ENCODE peak calls at places on chromosomes 7 and 10, in eight cellular contexts. A is tibial artery; N is effector memory CD4-positive, alpha-beta T cell; S is RWPE2; T is naive thymus-derived CD4-positive, alpha-beta T cell; C is Karpas-422; V is lower lobe of right lung; O is adrenal gland. U is an unnamed sample. For H3K36me3, H3K4me1 and H3K27me3, the result is how much of the 10 kb centered on the place peaks cover.

GRCh38 chr10:7474388-7474787 is 63.6 kb upstream of the SFMBT2 start:
- DNase-seq in A (no peak), N (no peak), S (no peak), T (no peak), C (peak), V (no peak), O (no peak), U (no peak)

GRCh38 chr7:90804370-90804769 is 208.2 kb downstream of the CDK14 start:
- DNase-seq in A (no peak), N (no peak), S (no peak), T (no peak), C (no peak), V (no peak), O (no peak), U (no peak)

GRCh38 chr7:74482629-74483401 is 29.1 kb downstream of the GTF2IRD1 start:
- DNase-seq in A (no peak), N (no peak), S (no peak), T (no peak), C (no peak), V (no peak), O (peak), U (no peak)

GRCh38 chr7:73809454-73810090 is 21.2 kb upstream of the CLDN4 start:
- DNase-seq in A (no peak), N (no peak), S (peak), T (no peak), C (no peak), V (peak), O (no peak), U (no peak)

GRCh38 chr10:90204956-90205695 is 503.7 kb downstream of the KIF20B start:
- DNase-seq in A (no peak), N (no peak), S (no peak), T (no peak), C (no peak), V (no peak), O (no peak), U (no peak)

GRCh38 chr7:125173571-125173970 is 243.9 kb upstream of the POT1 start:
- DNase-seq in A (no peak), N (no peak), S (no peak), T (no peak), C (no peak), V (no peak), O (no peak), U (no peak)

GRCh38 chr10:49044293-49045217 is 70.8 kb downstream of the VSTM4 start:
- DNase-seq in A (no peak), N (no peak), S (no peak), T (no peak), C (no peak), V (no peak), O (no peak), U (no peak)

GRCh38 chr7:81159402-81159801 is 240.6 kb upstream of the SEMA3C start:
- DNase-seq in A (no peak), N (no peak), S (no peak), T (no peak), C (no peak), V (no peak), O (no peak), U (no peak)

GRCh38 chr7:92754756-92755581 is 81.4 kb downstream of the CDK6 start:
- DNase-seq in A (no peak), N (no peak), S (no peak), T (no peak), C (no peak), V (no peak), O (no peak), U (no peak)

GRCh38 chr7:114502454-114503254 is 88.0 kb downstream of the FOXP2 start:
- DNase-seq in A (no peak), N (no peak), S (no peak), T (no peak), C (no peak), V (no peak), O (no peak), U (no peak)

GRCh38 chr10:44706745-44707144 is 204.4 kb upstream of the TMEM72 start:
- DNase-seq in A (no peak), N (no peak), S (no peak), T (no peak), C (no peak), V (no peak), O (no peak), U (no peak)

GRCh38 chr10:52644678-52645434 is 127.7 kb downstream of the MBL2 start:
- DNase-seq in A (no peak), N (no peak), S (no peak), T (no peak), C (peak), V (no peak), O (peak), U (peak)

GRCh38 chr10:36096571-36096970 is 454.5 kb upstream of the FZD8 start:
- DNase-seq in A (no peak), N (no peak), S (no peak), T (no peak), C (no peak), V (no peak), O (no peak), U (no peak)

GRCh38 chr7:107998150-107998549 is 4.8 kb downstream of the LAMB1 start:
- DNase-seq in A (no peak), N (no peak), S (no peak), T (no peak), C (no peak), V (no peak), O (no peak), U (no peak)

GRCh38 chr7:100122568-100122967 is 3.1 kb downstream of the CNPY4 start:
- DNase-seq in A (no peak), N (no peak), S (no peak), T (no peak), C (no peak), V (no peak), O (no peak), U (no peak)

GRCh38 chr7:129163875-129164544 is 19.5 kb downstream of the TSPAN33 start:
- DNase-seq in A (no peak), N (no peak), S (no peak), T (no peak), C (peak), V (no peak), O (no peak), U (no peak)

GRCh38 chr10:48898426-48898825 is 41.2 kb downstream of the LRRC18 start:
- DNase-seq in A (no peak), N (no peak), S (no peak), T (no peak), C (no peak), V (no peak), O (no peak), U (no peak)

GRCh38 chr10:88525371-88526079 is 57.6 kb downstream of the RNLS start:
- DNase-seq in A (no peak), N (no peak), S (peak), T (no peak), C (no peak), V (no peak), O (peak), U (peak)

GRCh38 chr10:114526497-114527238 is 122.4 kb upstream of the AFAP1L2 start:
- DNase-seq in A (peak), N (peak), S (peak), T (peak), C (peak), V (peak), O (peak), U (peak)

GRCh38 chr10:108409316-108409715 is 1244.8 kb upstream of the SORCS1 start:
- DNase-seq in A (no peak), N (no peak), S (no peak), T (no peak), C (no peak), V (no peak), O (no peak), U (no peak)

GRCh38 chr7:514651-515598 is 4.7 kb downstream of the PDGFA start:
- DNase-seq in A (no peak), N (no peak), S (no peak), T (no peak), C (peak), V (no peak), O (no peak), U (peak)

GRCh38 chr10:124403548-124403947 is 15.2 kb downstream of the OAT start:
- DNase-seq in A (no peak), N (no peak), S (no peak), T (no peak), C (peak), V (no peak), O (peak), U (peak)

GRCh38 chr7:143351574-143351973 is 10.9 kb downstream of the FAM131B start:
- DNase-seq in A (no peak), N (no peak), S (no peak), T (no peak), C (no peak), V (no peak), O (no peak), U (no peak)

GRCh38 chr7:157293413-157293788 is 43.4 kb upstream of the DNAJB6 start:
- DNase-seq in A (no peak), N (no peak), S (no peak), T (no peak), C (no peak), V (no peak), O (no peak), U (no peak)

GRCh38 chr10:42783181-42783549 is 570 bp downstream of the BMS1 start:
- DNase-seq in A (no peak), N (peak), S (no peak), T (peak), C (peak), V (no peak), O (peak), U (no peak)

GRCh38 chr10:42782446-42783180 is at the start of gene BMS1:
- DNase-seq in A (peak), N (peak), S (peak), T (peak), C (peak), V (peak), O (peak), U (peak)

GRCh38 chr10:42781893-42782445 is 626 bp upstream of the BMS1 start:
- DNase-seq in A (no peak), N (no peak), S (no peak), T (no peak), C (no peak), V (no peak), O (no peak), U (no peak)

GRCh38 chr10:42790835-42791234 is 8.2 kb downstream of the BMS1 start:
- DNase-seq in A (no peak), N (no peak), S (no peak), T (no peak), C (no peak), V (no peak), O (no peak), U (no peak)

DNA sequence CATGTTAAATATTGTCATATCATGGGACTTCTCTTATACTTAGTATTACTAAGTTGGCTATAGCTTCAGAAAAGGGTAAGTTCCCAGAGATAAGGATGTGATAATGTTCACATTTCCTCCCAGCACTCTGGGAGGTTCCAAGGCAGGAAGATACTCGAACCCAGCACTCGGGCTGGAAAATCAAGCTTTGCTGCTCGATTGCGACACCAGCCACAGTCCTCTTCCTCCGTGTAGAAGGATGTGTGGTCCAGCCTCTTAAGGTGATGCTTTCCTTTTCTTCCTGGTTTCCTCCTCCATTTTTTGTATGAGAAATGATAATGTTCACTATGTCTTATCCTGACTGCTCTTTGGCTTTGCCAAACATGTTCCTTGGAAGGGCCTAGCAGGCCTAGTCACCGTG is 3.2 kb downstream of the BMS1 start:
- DNase-seq in A (no peak), N (no peak), S (no peak), T (no peak), C (no peak), V (no peak), O (no peak), U (no peak)
- H3K36me3 ChIP-seq in A (half or more), N (under half), S (half or more), T (under half), C (under half), V (half or more), O (under half), U (half or more)

GRCh38 chr7:47503283-47503682 is 78.6 kb downstream of the TNS3 start:
- DNase-seq in A (no peak), N (no peak), S (no peak), T (no peak), C (no peak), V (no peak), O (no peak), U (no peak)
- H3K4me1 ChIP-seq in A (half or more), N (under half), S (under half), T (under half), C (half or more), V (under half), O (under half), U (under half)

DNA sequence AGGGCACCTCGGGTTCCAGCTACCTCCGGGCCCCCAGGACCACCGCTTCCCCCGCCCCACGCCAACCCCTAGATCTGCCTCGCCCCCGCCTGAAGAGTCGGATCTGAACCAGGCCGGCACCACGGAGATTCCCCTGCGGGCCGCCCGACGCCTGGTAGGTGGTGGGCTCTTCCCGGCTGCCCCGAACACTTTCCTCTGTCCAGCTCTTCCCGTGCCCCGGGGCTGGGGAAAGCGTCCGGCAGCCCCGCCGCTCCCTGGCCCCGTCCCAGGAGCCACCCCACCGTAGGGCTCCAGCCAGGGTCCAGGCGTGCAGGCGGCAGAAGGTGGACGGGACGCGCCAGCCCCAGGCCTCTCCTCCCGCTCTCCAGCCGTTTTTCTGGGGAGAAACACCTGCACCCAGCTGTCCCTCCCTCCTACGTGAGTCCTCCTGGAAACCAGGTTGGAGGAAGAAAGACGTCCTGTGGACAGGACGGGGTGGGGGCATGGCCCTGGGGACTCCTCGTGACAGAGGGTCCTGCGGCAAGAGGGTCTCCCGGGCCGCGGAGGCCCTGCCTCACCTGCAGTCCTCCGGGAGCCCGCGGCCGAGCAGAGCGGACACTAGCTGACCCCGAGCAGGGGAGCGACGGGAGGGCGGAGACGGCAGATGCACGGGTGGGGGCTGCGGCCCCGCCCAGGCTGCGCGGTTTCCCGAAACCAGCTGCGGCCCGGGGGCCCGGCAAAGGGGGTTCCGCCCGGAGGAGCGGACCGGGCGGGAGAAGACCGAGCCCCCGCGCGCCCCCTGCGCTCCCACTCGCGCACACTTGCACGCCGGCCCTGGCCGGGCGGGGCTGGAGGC is at the start of gene TMEM176B:
- DNase-seq in A (no peak), N (no peak), S (no peak), T (no peak), C (no peak), V (no peak), O (no peak), U (no peak)
- H3K27me3 ChIP-seq in A (under half), N (under half), S (half or more), T (under half), C (under half), V (under half), O (under half), U (half or more)

DNA sequence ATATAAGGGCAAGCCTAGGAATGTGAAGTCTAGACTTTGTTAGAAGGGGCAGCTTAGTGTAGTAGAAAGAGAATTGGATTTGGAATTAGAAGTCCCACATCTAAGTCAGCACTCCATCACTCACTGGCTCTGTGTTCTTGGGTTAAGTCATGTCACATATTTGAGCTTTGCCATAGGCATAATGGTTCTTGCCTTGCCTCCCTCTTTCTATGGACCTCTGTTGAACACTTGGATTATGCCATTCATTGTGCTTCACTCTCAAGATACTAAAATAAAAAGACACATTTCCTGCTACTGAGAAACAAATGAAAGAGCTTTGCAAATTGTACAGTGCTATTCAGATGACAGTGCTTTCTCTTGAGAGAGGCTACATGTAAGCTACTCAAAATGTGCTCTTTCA is 35.9 kb downstream of the SEC23IP start:
- DNase-seq in A (no peak), N (no peak), S (no peak), T (no peak), C (no peak), V (no peak), O (no peak), U (no peak)
- H3K36me3 ChIP-seq in A (half or more), N (half or more), S (half or more), T (under half), C (half or more), V (half or more), O (under half), U (half or more)

GRCh38 chr10:84196083-84196482 is 1.7 kb downstream of the CDHR1 start:
- DNase-seq in A (no peak), N (no peak), S (no peak), T (no peak), C (no peak), V (no peak), O (no peak), U (no peak)
- H3K4me1 ChIP-seq in A (under half), N (under half), S (under half), T (under half), C (under half), V (under half), O (under half), U (under half)

U was measured in stomach.